ENCODE peak calls at places on chromosome 3, in six cellular contexts. F is cardiac fibroblast, L is neural crest cell, C is foreskin fibroblast, W is spleen, R is GM13977. T is an unnamed sample.

GRCh38 chr3:69094467-69095205 is 9.9 kb downstream of the ARL6IP5 start:
- DNase-seq in F (peak), L (no peak), C (no peak), W (no peak), R (no peak), T (no peak)

GRCh38 chr3:197866035-197866434 is 75.0 kb downstream of the LRCH3 start:
- DNase-seq in F (no peak), L (no peak), C (no peak), W (no peak), R (no peak), T (no peak)

GRCh38 chr3:175969456-175969855 is 1110.3 kb downstream of the NAALADL2 start:
- DNase-seq in F (no peak), L (no peak), C (no peak), W (no peak), R (no peak), T (no peak)

GRCh38 chr3:101567528-101568317 is 6.1 kb downstream of the TRMT10C start:
- DNase-seq in F (no peak), L (no peak), C (peak), W (no peak), R (no peak), T (no peak)

GRCh38 chr3:128572013-128572412 is 78.6 kb downstream of the RPN1 start:
- DNase-seq in F (no peak), L (no peak), C (no peak), W (no peak), R (no peak), T (no peak)

GRCh38 chr3:147237991-147238390 is 168.4 kb downstream of the ZIC4 start:
- DNase-seq in F (no peak), L (no peak), C (no peak), W (no peak), R (no peak), T (no peak)

GRCh38 chr3:14234197-14235002 is 55.8 kb downstream of the LSM3 start:
- DNase-seq in F (no peak), L (no peak), C (no peak), W (no peak), R (no peak), T (no peak)

GRCh38 chr3:112136959-112137693 is 4.1 kb upstream of the GCSAM start:
- DNase-seq in F (peak), L (peak), C (peak), W (no peak), R (no peak), T (peak)

DNA sequence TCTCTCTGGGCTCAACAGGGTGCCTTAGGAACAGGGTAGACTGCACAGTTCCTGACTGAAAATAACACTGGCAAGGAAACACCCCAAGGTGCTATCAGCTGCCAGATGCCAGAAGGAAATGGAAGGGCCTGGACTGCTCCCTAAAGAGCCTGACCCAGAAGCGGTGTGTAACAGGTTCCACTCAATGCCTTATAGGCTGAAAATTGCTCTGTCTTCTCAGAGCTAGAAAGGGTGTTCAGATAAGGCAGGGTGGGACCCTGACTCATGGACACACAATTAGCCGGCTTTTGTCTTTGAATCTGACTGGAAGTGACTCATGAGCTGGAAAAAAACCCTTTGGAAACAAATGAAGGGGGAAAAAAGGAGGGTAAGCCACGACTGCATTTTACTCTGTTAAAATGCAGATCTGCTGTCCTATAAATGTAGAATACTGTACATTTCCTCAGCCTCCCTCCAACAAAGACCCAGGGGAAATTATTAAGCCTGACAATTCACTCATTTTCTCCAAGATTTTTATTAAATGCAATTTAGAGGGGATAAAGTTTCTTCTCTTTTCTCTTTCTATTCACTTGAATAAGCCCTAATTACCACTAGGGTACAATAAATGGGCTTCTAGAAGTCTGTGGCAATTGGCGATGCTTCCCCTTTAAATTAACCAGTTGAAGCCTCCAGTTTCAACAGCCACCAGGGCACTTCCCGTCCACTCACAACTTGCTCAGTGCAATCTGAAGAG is 160.2 kb upstream of the TBL1XR1 start:
- DNase-seq in F (peak), L (no peak), C (peak), W (no peak), R (peak), T (no peak)
- TF ChIP-seq CTCF in F (no peak), L (no peak), C (no peak), W (no peak), R (no peak), T (no peak)

GRCh38 chr3:48465237-48465530 is 18.6 kb downstream of the ATRIP start:
- DNase-seq in F (no peak), L (no peak), C (no peak), W (no peak), R (no peak), T (no peak)

GRCh38 chr3:48464713-48465221 is 18.2 kb downstream of the ATRIP start:
- DNase-seq in F (no peak), L (no peak), C (no peak), W (peak), R (no peak), T (no peak)

GRCh38 chr3:48467110-48467454 is 20.5 kb downstream of the ATRIP start:
- DNase-seq in F (no peak), L (no peak), C (no peak), W (no peak), R (no peak), T (no peak)

GRCh38 chr3:48466386-48467109 is 20.0 kb downstream of the ATRIP start:
- DNase-seq in F (peak), L (no peak), C (no peak), W (peak), R (no peak), T (no peak)

GRCh38 chr3:48465531-48466378 is 19.2 kb downstream of the ATRIP start:
- DNase-seq in F (peak), L (peak), C (peak), W (peak), R (peak), T (peak)
- TF ChIP-seq CTCF in F (peak), L (peak), C (peak), W (peak), R (peak), T (peak)

DNA sequence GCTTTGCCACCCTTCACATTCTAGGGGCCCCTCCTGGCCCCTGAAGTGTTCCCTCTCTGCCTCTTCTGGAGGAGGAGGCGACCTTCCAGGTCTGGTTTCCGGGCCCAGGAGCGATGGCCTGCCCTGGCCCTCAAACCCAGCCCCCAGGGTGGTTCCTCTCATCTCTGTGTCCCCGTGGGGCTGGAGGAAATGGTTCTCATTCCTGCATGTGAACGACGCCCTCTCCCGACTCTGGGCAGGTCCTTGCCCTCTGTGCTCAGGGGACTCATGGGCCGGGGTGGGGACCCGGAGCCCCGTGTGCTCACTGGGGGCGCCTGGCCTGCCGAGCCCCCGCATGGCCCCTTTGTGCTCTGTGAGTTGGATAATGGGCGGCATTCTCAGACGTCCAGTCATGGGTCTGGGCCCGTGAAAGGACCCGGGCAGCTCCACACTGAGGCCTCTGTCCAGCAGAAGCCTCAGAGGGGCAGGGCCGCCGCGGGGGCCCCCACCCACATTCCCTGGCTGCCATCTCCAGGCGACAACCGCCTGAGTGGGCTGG is 5.4 kb upstream of the PLXND1 start:
- DNase-seq in F (peak), L (no peak), C (no peak), W (no peak), R (no peak), T (no peak)
- TF ChIP-seq CTCF in F (no peak), L (no peak), C (no peak), W (no peak), R (no peak), T (no peak)

DNA sequence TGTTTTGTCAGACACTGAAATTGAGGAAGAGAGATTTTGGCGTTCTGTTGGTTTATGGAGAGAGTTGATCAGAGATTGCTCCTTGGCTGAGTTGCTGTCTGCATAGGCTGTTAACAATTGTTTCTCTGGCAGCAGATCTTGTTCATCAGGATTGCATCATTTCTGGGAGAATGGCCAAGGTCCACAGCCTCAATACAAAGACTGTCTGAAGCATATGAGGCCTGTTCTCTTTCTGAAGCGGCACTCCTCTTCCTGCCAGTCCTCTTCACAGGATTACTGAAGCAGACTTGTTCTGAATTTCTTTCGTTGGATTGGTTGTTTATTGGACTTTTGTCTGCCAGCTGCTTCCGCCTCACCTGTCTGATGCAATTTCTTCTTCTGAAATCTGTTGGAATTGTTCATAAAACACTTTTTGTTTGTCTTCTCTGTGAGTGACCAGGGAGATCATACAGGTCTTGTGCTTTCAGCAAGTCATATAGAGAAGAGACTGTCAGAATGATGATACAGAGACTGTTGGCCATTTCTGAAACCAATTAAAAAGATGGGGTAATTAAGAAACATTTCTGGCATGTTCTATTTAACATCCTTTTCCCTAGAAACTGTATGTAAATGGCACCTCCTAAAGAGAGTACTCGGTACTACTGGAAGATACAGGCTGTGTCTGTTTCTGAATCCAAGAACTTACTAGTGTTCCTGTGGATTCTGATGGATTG is 25.5 kb downstream of the SETD5 start:
- DNase-seq in F (peak), L (peak), C (peak), W (no peak), R (peak), T (peak)
- TF ChIP-seq CTCF in F (peak), L (peak), C (peak), W (no peak), R (no peak), T (peak)

DNA sequence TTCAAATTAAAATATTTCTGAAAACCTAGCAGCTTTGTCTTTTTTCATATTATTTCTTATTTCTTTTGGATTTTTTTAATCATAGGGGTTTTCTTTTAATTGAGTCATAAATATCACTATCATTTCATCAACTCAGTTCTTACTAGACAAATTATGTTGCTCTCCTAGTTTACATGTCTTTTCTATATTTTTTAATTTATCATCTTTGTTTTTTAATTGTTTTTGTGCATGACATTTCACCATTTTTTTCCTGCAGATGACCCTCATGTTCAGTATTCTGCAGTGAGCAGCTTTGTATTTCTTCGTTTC is 89.9 kb downstream of the RASA2 start:
- DNase-seq in F (no peak), L (no peak), C (no peak), W (no peak), R (no peak), T (no peak)
- TF ChIP-seq CTCF in F (no peak), L (peak), C (no peak), W (no peak), R (no peak), T (no peak)

GRCh38 chr3:194851941-194852340 is 166.3 kb downstream of the FAM43A start:
- DNase-seq in F (no peak), L (no peak), C (no peak), W (peak), R (no peak), T (no peak)
- TF ChIP-seq CTCF in F (no peak), L (no peak), C (no peak), W (no peak), R (no peak), T (no peak)

GRCh38 chr3:9732753-9733115 is 1.2 kb downstream of the BRPF1 start:
- DNase-seq in F (peak), L (no peak), C (no peak), W (no peak), R (no peak), T (no peak)
- TF ChIP-seq CTCF in F (no peak), L (no peak), C (no peak), W (no peak), R (no peak), T (no peak)